ENCODE peak calls at places on chromosomes 4 and X, in six cellular contexts. W, Y, L, G, T and K are unnamed samples.

GRCh38 chr4:95409750-95410149 is 139.0 kb downstream of the UNC5C start:
- DNase-seq in W (no peak), Y (no peak), L (no peak), G (no peak), T (no peak), K (no peak)

GRCh38 chrX:72269671-72270251 is 7.3 kb downstream of the RPS4X start:
- DNase-seq in W (no peak), Y (no peak), L (no peak), G (peak; percentile 33), T (peak; percentile 72), K (no peak)

GRCh38 chr4:10891866-10892265 is 207.3 kb upstream of the CLNK start:
- DNase-seq in W (no peak), Y (no peak), L (no peak), G (no peak), T (no peak), K (no peak)

GRCh38 chr4:73816814-73817213 is 19.7 kb upstream of the CXCL6 start:
- DNase-seq in W (no peak), Y (no peak), L (no peak), G (peak; percentile 92), T (peak; percentile 95), K (no peak)

GRCh38 chrX:100636321-100636991 is at the start of gene TSPAN6:
- DNase-seq in W (peak; percentile 76), Y (peak; percentile 62), L (peak; percentile 84), G (peak; percentile 75), T (peak; percentile 90), K (peak; percentile 83)

GRCh38 chr4:148730766-148731165 is 288.6 kb upstream of the NR3C2 start:
- DNase-seq in W (no peak), Y (no peak), L (no peak), G (no peak), T (no peak), K (no peak)

GRCh38 chr4:89134775-89135319 is 23.5 kb downstream of the TIGD2 start:
- DNase-seq in W (no peak), Y (no peak), L (no peak), G (peak; percentile 96), T (peak; percentile 95), K (no peak)

GRCh38 chrX:120857240-120857639 is 18.4 kb downstream of the CT47B1 start:
- DNase-seq in W (no peak), Y (no peak), L (no peak), G (peak; percentile 0), T (peak; percentile 5), K (no peak)

DNA sequence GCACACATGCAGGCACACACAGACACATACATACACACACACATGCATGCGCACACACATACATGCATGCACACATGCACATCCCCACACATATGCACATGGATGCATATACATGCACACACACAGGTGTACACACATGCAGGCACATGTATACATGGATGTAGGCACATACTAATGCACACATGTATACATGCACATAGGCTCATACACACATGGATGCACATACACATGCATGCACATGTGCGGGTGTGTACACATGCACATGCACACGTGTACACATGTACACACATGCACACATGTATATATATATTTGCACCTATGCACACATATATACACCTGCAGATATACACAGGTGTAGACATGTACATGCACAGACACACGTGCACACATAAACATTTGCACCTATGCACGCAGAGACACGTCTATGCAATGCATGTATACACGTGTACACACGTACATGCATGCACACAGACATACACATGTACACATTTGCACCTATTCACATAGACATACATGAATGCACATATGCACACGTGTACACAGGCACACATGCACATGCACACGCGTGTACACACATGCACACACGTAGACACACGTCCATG is 4.0 kb downstream of the PLCXD1 start:
- DNase-seq in W (no peak), Y (no peak), L (peak; percentile 27), G (no peak), T (no peak), K (no peak)
- TF ChIP-seq CTCF in W (no peak), Y (no peak), L (no peak), G (no peak), T (no peak), K (no peak)

DNA sequence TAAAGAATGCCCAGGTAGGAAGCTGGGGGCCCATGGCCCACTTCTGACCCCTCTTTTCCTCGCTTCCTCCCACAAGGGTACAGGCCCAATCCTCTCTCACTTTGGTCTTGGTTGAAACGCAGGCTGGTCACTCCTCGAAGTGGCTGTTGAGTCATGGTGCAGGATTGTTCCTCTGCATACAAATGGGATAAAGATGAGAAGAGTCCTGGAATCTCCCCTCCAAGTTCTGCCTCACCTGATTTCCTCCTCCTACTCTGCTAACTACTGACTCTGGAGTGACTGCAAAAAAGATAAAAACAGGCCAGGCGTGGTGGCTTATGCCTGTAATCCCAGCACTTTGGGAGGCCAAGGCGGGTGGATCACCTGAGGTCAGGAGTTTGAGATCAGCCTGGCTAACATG is 1.7 kb downstream of the WDR45 start:
- DNase-seq in W (no peak), Y (no peak), L (no peak), G (no peak), T (no peak), K (no peak)
- H3K4me3 ChIP-seq in W (no peak overlapping the region), Y (no peak overlapping the region), L (no peak overlapping the region), G (no peak overlapping the region), T (no peak overlapping the region), K (no peak overlapping the region)

GRCh38 chr4:15995826-15996225 is 32.9 kb upstream of the FGFBP2 start:
- DNase-seq in W (no peak), Y (no peak), L (no peak), G (no peak), T (no peak), K (no peak)
- TF ChIP-seq CTCF in W (no peak), Y (no peak), L (no peak), G (no peak), T (no peak), K (no peak)

DNA sequence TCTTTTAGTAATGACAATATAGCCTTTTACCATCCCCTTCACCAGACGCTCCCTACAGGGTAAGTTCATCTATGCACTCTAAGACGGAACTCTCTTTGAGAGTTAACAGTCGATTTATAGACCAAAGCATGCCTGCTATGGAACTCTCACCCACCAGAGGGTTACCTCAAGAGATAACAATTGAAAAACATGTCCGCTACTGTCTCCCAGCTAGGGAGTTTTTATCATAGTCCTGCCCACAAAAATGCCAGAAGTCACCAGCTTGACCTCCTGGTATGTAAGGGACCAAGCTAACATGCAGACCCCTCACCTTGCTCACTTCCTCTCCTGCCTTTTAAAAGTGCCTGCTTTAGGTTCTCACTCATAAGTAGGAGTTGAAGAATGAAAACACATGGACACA is 16.7 kb upstream of the YTHDC1 start:
- DNase-seq in W (no peak), Y (no peak), L (no peak), G (no peak), T (no peak), K (no peak)
- H3K4me3 ChIP-seq in W (no peak overlapping the region), Y (no peak overlapping the region), L (no peak overlapping the region), G (no peak overlapping the region), T (no peak overlapping the region), K (no peak overlapping the region)

DNA sequence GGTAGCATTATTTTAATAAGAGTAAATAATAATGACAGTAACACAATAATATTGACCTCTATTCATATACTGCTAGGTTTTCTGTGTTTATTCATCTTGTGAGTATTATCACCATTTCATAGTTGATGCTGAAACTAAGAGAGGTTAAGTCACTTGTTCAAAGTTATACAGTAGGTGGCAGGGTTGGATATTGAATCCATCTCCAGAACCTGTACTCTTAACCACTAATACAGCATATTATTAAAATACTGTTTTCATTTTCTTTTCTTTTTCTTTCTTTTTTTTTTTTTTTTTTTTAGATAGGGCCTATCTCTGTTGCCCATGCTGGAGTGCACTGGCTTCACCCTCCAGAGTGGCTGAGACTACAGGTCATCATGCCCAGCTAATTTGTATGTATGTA is 7.1 kb upstream of the ELF2 start:
- DNase-seq in W (no peak), Y (no peak), L (no peak), G (peak; percentile 54), T (peak; percentile 71), K (no peak)
- TF ChIP-seq CTCF in W (no peak), Y (no peak), L (peak; percentile 13), G (no peak), T (peak; percentile 3), K (peak; percentile 18)